ENCODE peak calls at places on chromosomes 7 and 10, in five cellular contexts. C, K, X, S and F are unnamed samples.

GRCh38 chr10:8403711-8404371 is 349.4 kb downstream of the GATA3 start:
- DNase-seq in C (no peak), K (no peak), X (no peak), S (no peak), F (no peak)

GRCh38 chr10:98041352-98042043 is 11.1 kb upstream of the CRTAC1 start:
- DNase-seq in C (peak; percentile 52), K (peak; percentile 57), X (peak; percentile 63), S (peak; percentile 22), F (peak; percentile 48)

GRCh38 chr7:39069886-39070881 is 92.5 kb downstream of the POU6F2 start:
- DNase-seq in C (no peak), K (no peak), X (no peak), S (no peak), F (no peak)

GRCh38 chr7:138325434-138325833 is 134.6 kb upstream of the TRIM24 start:
- DNase-seq in C (no peak), K (no peak), X (no peak), S (no peak), F (no peak)

GRCh38 chr7:17617857-17618651 is 319.6 kb downstream of the AHR start:
- DNase-seq in C (no peak), K (no peak), X (no peak), S (no peak), F (no peak)

GRCh38 chr7:105024734-105025133 is 10.7 kb downstream of the KMT2E start:
- DNase-seq in C (no peak), K (peak; percentile 68), X (peak; percentile 67), S (no peak), F (no peak)

GRCh38 chr7:126803060-126803665 is 449.6 kb downstream of the GRM8 start:
- DNase-seq in C (peak; percentile 65), K (peak; percentile 66), X (peak; percentile 68), S (peak; percentile 19), F (peak; percentile 73)

GRCh38 chr7:74254858-74255379 is 720 bp upstream of the RFC2 start:
- DNase-seq in C (no peak), K (no peak), X (no peak), S (no peak), F (no peak)

GRCh38 chr7:46291064-46291463 is 370.0 kb upstream of the IGFBP3 start:
- DNase-seq in C (no peak), K (peak; percentile 95), X (peak; percentile 85), S (no peak), F (peak; percentile 85)

GRCh38 chr10:120917521-120918250 is 66.5 kb downstream of the WDR11 start:
- DNase-seq in C (no peak), K (no peak), X (no peak), S (no peak), F (no peak)